ENCODE peak calls at places on chromosomes 6 and 20, in seven cellular contexts. O is NT2/D1; P is CD8-positive, alpha-beta memory T cell; U is PC-3; M is trophoblast cell; T is mucosa of descending colon; I is OCI-LY7. Y is an unnamed sample.
A peak's percentile ranks its signal among the peaks of the same experiment; 100 is the strongest.

GRCh38 chr6:100135977-100136376 is 142.0 kb upstream of the MCHR2 start:
- DNase-seq in O (no peak), P (no peak), U (no peak), M (no peak), T (no peak), I (no peak), Y (no peak)

GRCh38 chr20:63846128-63846771 is 15.0 kb upstream of the ABHD16B start:
- DNase-seq in O (no peak), P (no peak), U (peak; percentile 49), M (peak; percentile 45), T (no peak), I (no peak), Y (peak; percentile 58)

GRCh38 chr6:30818426-30818841 is 65.9 kb upstream of the DDR1 start:
- DNase-seq in O (no peak), P (no peak), U (peak; percentile 73), M (peak; percentile 95), T (no peak), I (no peak), Y (no peak)

GRCh38 chr6:46776070-46776752 is 17.0 kb upstream of the MEP1A start:
- DNase-seq in O (no peak), P (no peak), U (no peak), M (no peak), T (no peak), I (no peak), Y (no peak)

GRCh38 chr20:62736407-62737071 is 27.9 kb downstream of the NTSR1 start:
- DNase-seq in O (no peak), P (no peak), U (no peak), M (no peak), T (no peak), I (no peak), Y (no peak)

GRCh38 chr20:47334022-47334551 is 22.4 kb downstream of the ZMYND8 start:
- DNase-seq in O (no peak), P (no peak), U (peak; percentile 98), M (peak; percentile 85), T (peak; percentile 47), I (no peak), Y (peak; percentile 84)

GRCh38 chr20:40980106-40980827 is 48.4 kb upstream of the TOP1 start:
- DNase-seq in O (no peak), P (no peak), U (no peak), M (peak; percentile 98), T (no peak), I (no peak), Y (no peak)

GRCh38 chr6:74607934-74608333 is 597.9 kb downstream of the COL12A1 start:
- DNase-seq in O (no peak), P (no peak), U (peak; percentile 12), M (no peak), T (no peak), I (no peak), Y (no peak)

GRCh38 chr20:47490795-47491194 is 10.9 kb upstream of the NCOA3 start:
- DNase-seq in O (no peak), P (no peak), U (no peak), M (no peak), T (no peak), I (no peak), Y (no peak)

GRCh38 chr6:168285456-168285855 is 34.1 kb downstream of the DACT2 start:
- DNase-seq in O (no peak), P (no peak), U (no peak), M (no peak), T (no peak), I (no peak), Y (no peak)

GRCh38 chr6:157056275-157056674 is 267.0 kb downstream of the TMEM242 start:
- DNase-seq in O (no peak), P (no peak), U (no peak), M (no peak), T (no peak), I (no peak), Y (no peak)

GRCh38 chr6:19865178-19865577 is 28.0 kb downstream of the ID4 start:
- DNase-seq in O (no peak), P (no peak), U (peak; percentile 6), M (no peak), T (no peak), I (no peak), Y (no peak)

GRCh38 chr20:44017905-44018683 is 103.4 kb downstream of the TOX2 start:
- DNase-seq in O (no peak), P (no peak), U (peak; percentile 97), M (no peak), T (peak; percentile 94), I (no peak), Y (peak; percentile 93)

GRCh38 chr20:4247261-4247660 is 231.9 kb upstream of the RNF24 start:
- DNase-seq in O (no peak), P (no peak), U (no peak), M (no peak), T (no peak), I (no peak), Y (no peak)

GRCh38 chr6:7178280-7178679 is 70.5 kb downstream of the RREB1 start:
- DNase-seq in O (no peak), P (no peak), U (no peak), M (no peak), T (no peak), I (no peak), Y (no peak)
- H3K36me3 ChIP-seq in O (peaks cover 43% of the 10 kb centered on the region), P (peaks cover 35% of the 10 kb centered on the region), U (peaks cover 52% of the 10 kb centered on the region), M (peaks cover 25% of the 10 kb centered on the region), T (no peaks in the 10 kb centered on the region), I (no peaks in the 10 kb centered on the region), Y (peaks cover 66% of the 10 kb centered on the region)

DNA sequence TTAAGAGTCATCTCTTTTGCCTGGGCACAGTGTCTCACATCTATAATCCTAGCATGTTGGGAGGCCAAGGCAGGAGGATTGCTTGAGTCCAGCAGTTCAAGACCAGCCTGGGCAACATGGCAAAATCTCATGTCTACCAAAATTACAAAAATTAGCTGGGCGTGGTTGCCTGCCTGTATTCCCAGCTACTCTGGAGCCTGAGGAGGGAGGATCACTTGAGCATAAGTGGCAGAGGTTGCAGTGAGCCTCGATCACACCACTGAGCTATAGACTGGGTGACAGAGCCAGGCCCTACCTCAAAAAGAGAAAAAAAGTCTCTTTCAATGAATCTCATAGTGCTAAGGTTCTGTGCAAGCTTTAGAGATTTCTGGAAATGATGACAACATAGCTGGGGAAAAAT is 1.5 kb downstream of the HLA-DRB1 start:
- DNase-seq in O (no peak), P (no peak), U (no peak), M (no peak), T (no peak), I (no peak), Y (no peak)
- H3K4me3 ChIP-seq in O (no peak overlapping the region), P (no peak overlapping the region), U (no peak overlapping the region), M (no peak overlapping the region), T (no peak overlapping the region), I (peak overlapping the region; percentile 68), Y (no peak overlapping the region)

GRCh38 chr20:38060536-38060935 is 27.0 kb downstream of the RPRD1B start:
- DNase-seq in O (peak; percentile 46), P (no peak), U (peak; percentile 41), M (no peak), T (no peak), I (no peak), Y (no peak)

GRCh38 chr20:38059832-38060231 is 26.3 kb downstream of the RPRD1B start:
- DNase-seq in O (no peak), P (no peak), U (peak; percentile 94), M (no peak), T (peak; percentile 67), I (no peak), Y (no peak)

GRCh38 chr20:38063911-38064310 is 30.4 kb downstream of the RPRD1B start:
- DNase-seq in O (no peak), P (no peak), U (no peak), M (no peak), T (no peak), I (no peak), Y (no peak)

GRCh38 chr20:38057351-38057972 is 23.9 kb downstream of the RPRD1B start:
- DNase-seq in O (peak; percentile 80), P (peak; percentile 75), U (peak; percentile 90), M (peak; percentile 94), T (peak; percentile 97), I (peak; percentile 86), Y (peak; percentile 66)

GRCh38 chr20:38061109-38061508 is 27.6 kb downstream of the RPRD1B start:
- DNase-seq in O (no peak), P (no peak), U (peak; percentile 84), M (no peak), T (no peak), I (no peak), Y (no peak)
- H3K36me3 ChIP-seq in O (peaks cover 83% of the 10 kb centered on the region), P (peaks cover 67% of the 10 kb centered on the region), U (peaks cover 68% of the 10 kb centered on the region), M (peaks cover 36% of the 10 kb centered on the region), T (no peaks in the 10 kb centered on the region), I (peaks cover 97% of the 10 kb centered on the region), Y (peaks cover 83% of the 10 kb centered on the region)

GRCh38 chr6:152300517-152300916 is 336.6 kb downstream of the SYNE1 start:
- DNase-seq in O (no peak), P (no peak), U (no peak), M (no peak), T (no peak), I (peak; percentile 28), Y (no peak)
- H3K4me3 ChIP-seq in O (no peak overlapping the region), P (peak overlapping the region; percentile 97), U (no peak overlapping the region), M (no peak overlapping the region), T (no peak overlapping the region), I (peak overlapping the region; percentile 79), Y (no peak overlapping the region)

DNA sequence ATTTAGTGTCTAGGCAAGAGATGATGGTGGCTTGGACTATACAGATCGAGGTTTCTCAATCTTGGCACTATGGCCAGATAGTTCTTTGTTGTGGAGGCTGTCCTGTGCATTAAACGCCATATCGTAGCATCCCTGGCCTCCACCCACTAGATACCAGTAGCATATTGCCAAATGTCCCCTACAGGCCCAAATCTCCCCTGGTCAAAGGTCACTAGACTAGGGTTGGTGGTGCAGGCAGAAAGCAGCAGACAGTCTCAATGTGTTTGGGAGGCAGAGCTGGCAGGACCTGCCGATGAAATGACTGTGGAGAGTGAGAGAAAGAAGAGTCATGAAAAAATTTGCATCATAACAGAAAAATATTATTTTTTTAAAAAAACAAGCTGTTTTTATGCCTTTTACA is 63.0 kb downstream of the TRAM2 start:
- DNase-seq in O (no peak), P (no peak), U (no peak), M (peak; percentile 61), T (no peak), I (no peak), Y (no peak)
- H3K36me3 ChIP-seq in O (peaks cover 69% of the 10 kb centered on the region), P (peaks cover 15% of the 10 kb centered on the region), U (peaks cover 14% of the 10 kb centered on the region), M (peaks cover 8% of the 10 kb centered on the region), T (no peaks in the 10 kb centered on the region), I (peaks cover 87% of the 10 kb centered on the region), Y (peaks cover 89% of the 10 kb centered on the region)

Y was measured in MG63.